ENCODE peak calls at places on chromosomes 7 and 10, in five cellular contexts. P, S, F, T and D are unnamed samples.

GRCh38 chr10:28587970-28588290 is 55.0 kb downstream of the WAC start:
- DNase-seq in P (no peak), S (no peak), F (peak; percentile 75), T (no peak), D (no peak)

GRCh38 chr7:5690931-5691461 is 90.5 kb downstream of the RNF216 start:
- DNase-seq in P (no peak), S (no peak), F (no peak), T (no peak), D (no peak)

GRCh38 chr10:100826983-100827818 is 81.8 kb downstream of the PAX2 start:
- DNase-seq in P (peak; percentile 80), S (peak; percentile 67), F (no peak), T (no peak), D (no peak)

GRCh38 chr10:124160176-124160575 is 66.8 kb upstream of the CHST15 start:
- DNase-seq in P (no peak), S (no peak), F (no peak), T (no peak), D (no peak)

GRCh38 chr10:51602326-51602725 is 97.1 kb downstream of the CSTF2T start:
- DNase-seq in P (no peak), S (no peak), F (peak; percentile 61), T (no peak), D (no peak)

GRCh38 chr10:100544950-100545349 is 9.2 kb downstream of the HIF1AN start:
- DNase-seq in P (no peak), S (no peak), F (no peak), T (no peak), D (no peak)

GRCh38 chr10:5841965-5842364 is 28.7 kb upstream of the GDI2 start:
- DNase-seq in P (no peak), S (no peak), F (no peak), T (no peak), D (no peak)

GRCh38 chr10:86392723-86393094 is 26.1 kb upstream of the GRID1 start:
- DNase-seq in P (no peak), S (no peak), F (no peak), T (no peak), D (peak; percentile 89)

GRCh38 chr7:106114735-106115383 is 2.7 kb upstream of the SYPL1 start:
- DNase-seq in P (no peak), S (no peak), F (no peak), T (no peak), D (no peak)

GRCh38 chr10:34922138-34922537 is 107.0 kb upstream of the PARD3 start:
- DNase-seq in P (no peak), S (no peak), F (peak; percentile 32), T (no peak), D (no peak)

GRCh38 chr7:141649865-141650499 is 52.0 kb downstream of the DENND11 start:
- DNase-seq in P (peak; percentile 85), S (peak; percentile 58), F (peak; percentile 88), T (peak; percentile 41), D (peak; percentile 40)

GRCh38 chr7:145053781-145054180 is 217.9 kb upstream of the TPK1 start:
- DNase-seq in P (no peak), S (no peak), F (no peak), T (no peak), D (no peak)

GRCh38 chr7:123273185-123273584 is 73.4 kb upstream of the SLC13A1 start:
- DNase-seq in P (no peak), S (no peak), F (no peak), T (no peak), D (no peak)

GRCh38 chr10:30854656-30855055 is 177.0 kb downstream of the ZNF438 start:
- DNase-seq in P (no peak), S (no peak), F (no peak), T (no peak), D (no peak)

GRCh38 chr7:107939472-107940145 is 48.6 kb downstream of the DLD start:
- DNase-seq in P (no peak), S (no peak), F (peak; percentile 88), T (no peak), D (no peak)

GRCh38 chr7:17131060-17131345 is 167.4 kb upstream of the AHR start:
- DNase-seq in P (no peak), S (no peak), F (peak; percentile 31), T (peak; percentile 22), D (no peak)

GRCh38 chr7:94391716-94392390 is 2.8 kb upstream of the COL1A2 start:
- DNase-seq in P (peak; percentile 36), S (no peak), F (peak; percentile 88), T (no peak), D (no peak)

GRCh38 chr7:135994466-135995205 is 17.5 kb upstream of the MTPN start:
- DNase-seq in P (no peak), S (no peak), F (peak; percentile 59), T (no peak), D (no peak)

GRCh38 chr10:76697923-76698322 is 939.7 kb downstream of the KCNMA1 start:
- DNase-seq in P (no peak), S (no peak), F (no peak), T (no peak), D (no peak)

GRCh38 chr10:7161484-7162283 is 249.2 kb downstream of the SFMBT2 start:
- DNase-seq in P (no peak), S (no peak), F (no peak), T (no peak), D (no peak)

GRCh38 chr7:47714669-47715607 is 133.0 kb upstream of the TNS3 start:
- DNase-seq in P (no peak), S (no peak), F (no peak), T (no peak), D (peak; percentile 27)

GRCh38 chr10:99761395-99761794 is 21.0 kb upstream of the ABCC2 start:
- DNase-seq in P (no peak), S (no peak), F (no peak), T (no peak), D (no peak)

GRCh38 chr7:92653136-92653535 is 62.9 kb upstream of the FAM133B start:
- DNase-seq in P (no peak), S (no peak), F (no peak), T (no peak), D (no peak)

GRCh38 chr7:116834815-116835533 is 27.4 kb upstream of the CAPZA2 start:
- DNase-seq in P (no peak), S (peak; percentile 22), F (peak; percentile 50), T (peak; percentile 29), D (no peak)

GRCh38 chr10:93376372-93377296 is 105.5 kb downstream of the MYOF start:
- DNase-seq in P (peak; percentile 72), S (peak; percentile 76), F (peak; percentile 90), T (peak; percentile 69), D (peak; percentile 31)

DNA sequence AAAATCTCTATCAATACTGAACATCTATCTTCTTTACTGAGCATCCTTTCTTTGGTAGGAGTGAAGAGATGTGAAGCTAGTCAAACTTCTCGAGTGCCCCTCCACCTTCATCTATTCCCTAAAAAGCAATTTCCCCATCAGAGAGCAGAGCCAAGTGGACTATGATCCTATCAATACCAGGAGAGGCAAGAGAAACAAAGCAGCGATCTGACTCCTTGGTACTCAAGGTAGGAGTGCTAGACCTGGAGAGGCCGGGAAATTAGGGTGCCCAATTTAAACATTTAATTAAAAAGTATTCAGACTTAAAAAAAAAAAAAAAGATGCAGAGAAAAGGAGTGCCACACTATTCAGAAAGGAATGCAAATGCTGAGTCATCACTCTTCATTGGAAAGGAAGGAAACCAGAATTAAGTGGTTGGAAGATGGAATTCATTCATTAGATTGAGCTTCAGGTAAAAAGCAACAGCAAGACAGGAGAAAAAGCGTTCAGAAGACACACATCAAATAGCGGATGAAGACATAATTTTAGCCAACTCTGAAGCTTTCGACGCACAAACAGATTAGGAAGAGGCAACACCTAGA is 1.5 kb downstream of the TIAL1 start:
- DNase-seq in P (no peak), S (no peak), F (peak; percentile 56), T (peak; percentile 43), D (no peak)
- TF ChIP-seq SMC3 in P (no peak), S (no peak), F (no peak), T (no peak), D (no peak)

GRCh38 chr10:50422259-50422658 is 170.9 kb upstream of the ASAH2 start:
- DNase-seq in P (no peak), S (no peak), F (peak; percentile 24), T (no peak), D (no peak)
- H3K4me2 ChIP-seq in P (no peak overlapping the region), S (no peak overlapping the region), F (no peak overlapping the region), T (no peak overlapping the region), D (peak overlapping the region; percentile 40)

GRCh38 chr7:78038465-78039080 is 240.0 kb downstream of the PHTF2 start:
- DNase-seq in P (no peak), S (no peak), F (no peak), T (no peak), D (no peak)

GRCh38 chr7:78041409-78041808 is 242.8 kb downstream of the PHTF2 start:
- DNase-seq in P (no peak), S (no peak), F (no peak), T (no peak), D (no peak)

GRCh38 chr7:78043159-78043558 is 244.6 kb downstream of the PHTF2 start:
- DNase-seq in P (no peak), S (no peak), F (no peak), T (no peak), D (no peak)

GRCh38 chr7:78037603-78038002 is 239.0 kb downstream of the PHTF2 start:
- DNase-seq in P (peak; percentile 36), S (no peak), F (no peak), T (no peak), D (no peak)

GRCh38 chr7:78039791-78040776 is 241.5 kb downstream of the PHTF2 start:
- DNase-seq in P (no peak), S (peak; percentile 38), F (no peak), T (no peak), D (no peak)
- TF ChIP-seq SMC3 in P (no peak), S (peak; percentile 64), F (no peak), T (no peak), D (peak; percentile 80)

GRCh38 chr7:1667566-1668485 is 2.3 kb upstream of the ELFN1 start:
- DNase-seq in P (peak; percentile 87), S (no peak), F (no peak), T (no peak), D (no peak)
- H3K4me2 ChIP-seq in P (peak overlapping the region; percentile 78), S (peak overlapping the region; percentile 99), F (peak overlapping the region; percentile 85), T (peak overlapping the region; percentile 83), D (peak overlapping the region; percentile 3)

GRCh38 chr7:90821961-90822620 is 226.0 kb downstream of the CDK14 start:
- DNase-seq in P (no peak), S (no peak), F (no peak), T (no peak), D (no peak)

GRCh38 chr7:90817846-90818245 is 221.7 kb downstream of the CDK14 start:
- DNase-seq in P (no peak), S (no peak), F (no peak), T (no peak), D (no peak)

DNA sequence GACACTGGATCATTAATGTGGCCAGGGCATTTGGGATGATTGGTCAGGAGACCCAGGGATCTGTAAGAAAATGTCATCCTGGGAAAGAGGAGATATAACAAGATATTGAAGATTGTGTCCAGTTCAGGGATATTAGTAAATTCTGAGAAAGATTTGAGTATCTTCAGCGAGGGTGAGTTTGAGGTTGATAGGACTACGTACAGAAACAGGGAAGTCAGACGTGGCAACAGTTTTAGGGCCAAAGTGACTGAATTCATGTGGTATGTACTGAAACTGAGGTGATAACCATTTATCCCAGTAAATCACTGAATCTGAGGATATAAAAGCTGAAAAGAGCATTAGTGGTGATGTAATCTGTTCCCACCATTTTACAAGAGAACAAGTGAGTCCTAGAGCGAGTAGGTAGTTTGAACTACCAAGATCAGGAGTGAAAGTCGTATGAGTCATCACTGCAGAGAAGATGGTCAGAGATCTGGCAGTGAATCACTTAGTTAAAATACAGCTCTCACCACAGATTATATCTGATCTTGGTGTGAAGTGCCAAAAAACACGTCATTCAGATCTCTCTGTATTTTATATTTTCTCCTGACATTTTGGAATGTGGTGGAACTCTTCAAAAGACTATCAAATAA is 220.5 kb downstream of the CDK14 start:
- DNase-seq in P (peak; percentile 9), S (no peak), F (peak; percentile 96), T (peak; percentile 2), D (peak; percentile 85)
- TF ChIP-seq SMC3 in P (no peak), S (no peak), F (no peak), T (no peak), D (peak; percentile 14)